ENCODE peak calls at places on chromosomes 3 and 15, in six cellular contexts. One of them, this sample, is unnamed.

GRCh38 chr3:165185707-165186327 is 10.4 kb downstream of the SLITRK3 start:
- DNase-seq in choroid plexus epithelial cell: peak; percentile 76
- DNase-seq in NCI-H226: no peak
- DNase-seq in SK-N-DZ: peak; percentile 79
- DNase-seq in LNCaP clone FGC: no peak
- DNase-seq in CD8-positive, alpha-beta memory T cell: no peak
- DNase-seq in this sample: peak; percentile 78

GRCh38 chr3:134460965-134461364 is 24.8 kb downstream of the ANAPC13 start:
- DNase-seq in CD8-positive, alpha-beta memory T cell: no peak
- DNase-seq in SK-N-DZ: no peak
- DNase-seq in choroid plexus epithelial cell: peak; percentile 80
- DNase-seq in LNCaP clone FGC: no peak
- DNase-seq in NCI-H226: peak; percentile 49
- DNase-seq in this sample: peak; percentile 78

GRCh38 chr15:43939070-43939469 is 112.3 kb downstream of the WDR76 start:
- DNase-seq in LNCaP clone FGC: no peak
- DNase-seq in CD8-positive, alpha-beta memory T cell: no peak
- DNase-seq in choroid plexus epithelial cell: peak; percentile 50
- DNase-seq in SK-N-DZ: no peak
- DNase-seq in NCI-H226: no peak
- DNase-seq in this sample: peak; percentile 36

GRCh38 chr3:82080261-82080660 is 318.8 kb upstream of the GBE1 start:
- DNase-seq in choroid plexus epithelial cell: peak; percentile 39
- DNase-seq in CD8-positive, alpha-beta memory T cell: no peak
- DNase-seq in SK-N-DZ: no peak
- DNase-seq in NCI-H226: no peak
- DNase-seq in LNCaP clone FGC: peak; percentile 48
- DNase-seq in this sample: peak; percentile 41

GRCh38 chr3:133413166-133414020 is 13.5 kb downstream of the BFSP2 start:
- DNase-seq in choroid plexus epithelial cell: peak; percentile 61
- DNase-seq in CD8-positive, alpha-beta memory T cell: no peak
- DNase-seq in NCI-H226: no peak
- DNase-seq in LNCaP clone FGC: peak; percentile 56
- DNase-seq in SK-N-DZ: peak; percentile 50
- DNase-seq in this sample: peak; percentile 36

GRCh38 chr3:42847731-42848130 is 27.9 kb downstream of the CYP8B1 start:
- DNase-seq in NCI-H226: no peak
- DNase-seq in CD8-positive, alpha-beta memory T cell: no peak
- DNase-seq in LNCaP clone FGC: no peak
- DNase-seq in SK-N-DZ: no peak
- DNase-seq in choroid plexus epithelial cell: no peak
- DNase-seq in this sample: no peak

GRCh38 chr3:195226445-195226844 is 44.5 kb downstream of the XXYLT1 start:
- DNase-seq in LNCaP clone FGC: no peak
- DNase-seq in SK-N-DZ: no peak
- DNase-seq in choroid plexus epithelial cell: no peak
- DNase-seq in NCI-H226: no peak
- DNase-seq in CD8-positive, alpha-beta memory T cell: no peak
- DNase-seq in this sample: no peak

GRCh38 chr3:30180305-30181275 is 425.8 kb upstream of the TGFBR2 start:
- DNase-seq in SK-N-DZ: peak; percentile 51
- DNase-seq in LNCaP clone FGC: no peak
- DNase-seq in choroid plexus epithelial cell: peak; percentile 71
- DNase-seq in CD8-positive, alpha-beta memory T cell: no peak
- DNase-seq in NCI-H226: no peak
- DNase-seq in this sample: no peak

GRCh38 chr15:81091889-81092558 is 42.0 kb upstream of the CFAP161 start:
- DNase-seq in CD8-positive, alpha-beta memory T cell: no peak
- DNase-seq in choroid plexus epithelial cell: peak; percentile 98
- DNase-seq in NCI-H226: peak; percentile 78
- DNase-seq in SK-N-DZ: no peak
- DNase-seq in LNCaP clone FGC: no peak
- DNase-seq in this sample: peak; percentile 95

GRCh38 chr3:185153170-185153733 is 392 bp upstream of the C3orf70 start:
- DNase-seq in choroid plexus epithelial cell: no peak
- DNase-seq in LNCaP clone FGC: no peak
- DNase-seq in CD8-positive, alpha-beta memory T cell: no peak
- DNase-seq in SK-N-DZ: no peak
- DNase-seq in NCI-H226: no peak
- DNase-seq in this sample: no peak

GRCh38 chr3:133895208-133896001 is at the start of gene RAB6B:
- DNase-seq in NCI-H226: peak; percentile 56
- DNase-seq in choroid plexus epithelial cell: peak; percentile 44
- DNase-seq in SK-N-DZ: peak; percentile 67
- DNase-seq in CD8-positive, alpha-beta memory T cell: no peak
- DNase-seq in LNCaP clone FGC: no peak
- DNase-seq in this sample: peak; percentile 86

GRCh38 chr15:79884204-79884596 is 12.6 kb downstream of the MTHFS start:
- DNase-seq in NCI-H226: no peak
- DNase-seq in SK-N-DZ: no peak
- DNase-seq in choroid plexus epithelial cell: no peak
- DNase-seq in CD8-positive, alpha-beta memory T cell: no peak
- DNase-seq in LNCaP clone FGC: no peak
- DNase-seq in this sample: no peak

GRCh38 chr15:76151599-76151974 is 91.8 kb downstream of the TMEM266 start:
- DNase-seq in SK-N-DZ: no peak
- DNase-seq in choroid plexus epithelial cell: no peak
- DNase-seq in LNCaP clone FGC: no peak
- DNase-seq in CD8-positive, alpha-beta memory T cell: no peak
- DNase-seq in NCI-H226: no peak
- DNase-seq in this sample: no peak

GRCh38 chr3:57544181-57545125 is at the start of gene DNAH12:
- DNase-seq in LNCaP clone FGC: no peak
- DNase-seq in choroid plexus epithelial cell: peak; percentile 58
- DNase-seq in SK-N-DZ: peak; percentile 37
- DNase-seq in CD8-positive, alpha-beta memory T cell: no peak
- DNase-seq in NCI-H226: no peak
- DNase-seq in this sample: peak; percentile 56

GRCh38 chr3:194555175-194556062 is 68.6 kb upstream of the ATP13A3 start:
- DNase-seq in CD8-positive, alpha-beta memory T cell: no peak
- DNase-seq in LNCaP clone FGC: no peak
- DNase-seq in choroid plexus epithelial cell: no peak
- DNase-seq in SK-N-DZ: no peak
- DNase-seq in NCI-H226: no peak
- DNase-seq in this sample: no peak

This sample was measured in adipocyte.